ENCODE peak calls at places on chromosomes 12 and 14, in four cellular contexts. W is HepG2, H is A549, D is K562. S is an unnamed sample.

GRCh38 chr12:106195638-106196037 is 52.2 kb downstream of the CKAP4 start:
- DNase-seq in W (peak; percentile 72), H (no peak), D (no peak), S (no peak)

GRCh38 chr12:57131896-57132744 is 3.8 kb downstream of the LRP1 start:
- DNase-seq in W (no peak), H (no peak), D (no peak), S (no peak)

GRCh38 chr14:90555126-90556049 is 158.6 kb downstream of the CALM1 start:
- DNase-seq in W (no peak), H (no peak), D (no peak), S (no peak)

GRCh38 chr14:51604078-51604477 is 47.6 kb upstream of the FRMD6 start:
- DNase-seq in W (no peak), H (no peak), D (no peak), S (no peak)

GRCh38 chr14:89899917-89900680 is 54.4 kb downstream of the EFCAB11 start:
- DNase-seq in W (peak; percentile 13), H (no peak), D (peak; percentile 4), S (no peak)

GRCh38 chr14:50744242-50744641 is 76.1 kb upstream of the SAV1 start:
- DNase-seq in W (no peak), H (no peak), D (no peak), S (no peak)

GRCh38 chr14:96408608-96409007 is 16.7 kb downstream of the AK7 start:
- DNase-seq in W (no peak), H (no peak), D (no peak), S (no peak)

GRCh38 chr12:121238086-121238485 is 28.2 kb downstream of the P2RX4 start:
- DNase-seq in W (no peak), H (no peak), D (no peak), S (no peak)

GRCh38 chr12:115205755-115206308 is 521.9 kb upstream of the TBX3 start:
- DNase-seq in W (no peak), H (no peak), D (no peak), S (no peak)

GRCh38 chr12:47270782-47271664 is 191.3 kb upstream of the AMIGO2 start:
- DNase-seq in W (no peak), H (peak; percentile 98), D (no peak), S (no peak)

GRCh38 chr14:68248481-68249255 is 429.1 kb downstream of the RAD51B start:
- DNase-seq in W (peak; percentile 54), H (peak; percentile 86), D (peak; percentile 38), S (no peak)

GRCh38 chr12:64983771-64984170 is 137.3 kb downstream of the WIF1 start:
- DNase-seq in W (no peak), H (no peak), D (no peak), S (no peak)

GRCh38 chr12:124655317-124656213 is 88.2 kb upstream of the NCOR2 start:
- DNase-seq in W (no peak), H (peak; percentile 45), D (no peak), S (peak; percentile 77)

GRCh38 chr12:131390408-131391100 is 320.3 kb upstream of the SFSWAP start:
- DNase-seq in W (no peak), H (peak; percentile 41), D (peak; percentile 52), S (peak; percentile 74)

GRCh38 chr12:120259418-120260202 is 5.9 kb downstream of the PXN start:
- DNase-seq in W (no peak), H (no peak), D (no peak), S (no peak)

GRCh38 chr12:88418856-88419497 is 161.3 kb downstream of the KITLG start:
- DNase-seq in W (no peak), H (no peak), D (no peak), S (no peak)

GRCh38 chr12:124551268-124552144 is 15.9 kb downstream of the NCOR2 start:
- DNase-seq in W (no peak), H (no peak), D (peak; percentile 79), S (peak; percentile 69)

GRCh38 chr12:7354521-7354920 is 50.6 kb downstream of the ACSM4 start:
- DNase-seq in W (no peak), H (no peak), D (no peak), S (no peak)

GRCh38 chr12:131103614-131104463 is 150.1 kb downstream of the ADGRD1 start:
- DNase-seq in W (no peak), H (no peak), D (no peak), S (peak; percentile 10)

GRCh38 chr14:55436530-55436929 is 3.9 kb downstream of the TBPL2 start:
- DNase-seq in W (no peak), H (no peak), D (no peak), S (no peak)

GRCh38 chr12:124745891-124746570 is 117.6 kb downstream of the SCARB1 start:
- DNase-seq in W (peak; percentile 93), H (peak; percentile 95), D (peak; percentile 73), S (peak; percentile 84)

GRCh38 chr14:104666981-104667380 is 22.4 kb upstream of the INF2 start:
- DNase-seq in W (no peak), H (no peak), D (no peak), S (no peak)
- TF ChIP-seq NR3C1 in W (no peak), H (no peak), D (no peak), S (no peak)

GRCh38 chr12:128823216-128823915 is 392 bp downstream of the SLC15A4 start:
- DNase-seq in W (peak; percentile 12), H (no peak), D (peak; percentile 49), S (peak; percentile 18)

GRCh38 chr12:128825845-128826244 is 2.1 kb upstream of the SLC15A4 start:
- DNase-seq in W (no peak), H (no peak), D (no peak), S (no peak)

GRCh38 chr12:128827724-128828123 is 4.0 kb upstream of the SLC15A4 start:
- DNase-seq in W (no peak), H (no peak), D (no peak), S (no peak)

GRCh38 chr12:128820723-128821432 is 2.9 kb downstream of the SLC15A4 start:
- DNase-seq in W (no peak), H (no peak), D (no peak), S (no peak)

DNA sequence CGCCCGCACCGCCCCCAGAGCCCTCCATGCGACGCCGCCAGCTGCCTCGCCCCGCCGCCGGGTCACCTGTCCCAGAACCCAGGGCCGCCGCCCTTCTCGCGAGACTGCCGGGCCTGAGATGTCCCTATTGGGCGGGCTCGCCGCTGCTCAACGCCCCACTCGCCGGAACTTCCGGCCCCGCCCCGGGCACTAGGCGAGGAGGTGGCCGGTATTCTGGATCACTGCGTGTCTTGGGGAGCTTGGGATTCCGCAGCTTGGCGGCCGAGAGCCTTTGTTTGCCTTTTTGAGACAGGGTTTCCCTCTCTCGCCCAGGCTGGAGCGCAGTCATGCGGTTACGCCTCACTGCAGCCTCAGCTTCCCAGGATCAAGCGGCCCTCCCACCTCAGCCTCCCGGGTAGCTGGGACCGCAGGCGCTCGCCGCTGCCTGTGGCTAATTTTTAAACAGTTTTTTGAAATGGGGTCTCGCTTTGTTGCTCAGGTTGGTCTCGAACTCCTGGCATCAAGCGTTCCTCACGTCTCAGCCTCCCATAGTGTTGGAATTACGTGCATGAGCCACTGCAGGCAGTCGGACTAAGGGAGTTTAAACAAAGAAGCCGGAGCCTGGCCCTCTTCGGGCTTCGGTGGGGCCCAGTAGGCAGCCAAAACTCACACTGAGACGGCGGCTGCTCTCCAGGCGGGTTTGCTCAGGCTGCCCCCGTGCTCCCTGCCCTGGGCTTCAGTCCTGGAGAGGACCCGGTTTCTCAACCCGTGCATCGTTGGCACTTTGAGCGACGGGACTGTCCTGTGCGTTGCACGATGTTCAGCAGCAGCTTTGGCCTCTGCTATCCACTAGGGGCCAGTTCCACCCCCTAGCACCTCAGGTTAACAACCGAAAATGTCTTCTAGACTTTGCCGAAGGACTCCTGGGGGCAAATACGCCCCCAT is at the start of gene SLC15A4:
- DNase-seq in W (peak; percentile 86), H (peak; percentile 94), D (peak; percentile 95), S (peak; percentile 81)
- TF ChIP-seq MAX in W (peak; percentile 82), H (peak; percentile 66), D (no peak), S (peak; percentile 31)

GRCh38 chr14:74638970-74639369 is 26.9 kb upstream of the LTBP2 start:
- DNase-seq in W (no peak), H (no peak), D (no peak), S (no peak)

GRCh38 chr14:74637184-74637562 is 25.1 kb upstream of the LTBP2 start:
- DNase-seq in W (no peak), H (no peak), D (no peak), S (no peak)

GRCh38 chr14:74635831-74636230 is 23.8 kb upstream of the LTBP2 start:
- DNase-seq in W (no peak), H (no peak), D (no peak), S (no peak)

GRCh38 chr14:74636424-74637183 is 24.6 kb upstream of the LTBP2 start:
- DNase-seq in W (no peak), H (no peak), D (no peak), S (no peak)

GRCh38 chr14:74638066-74638465 is 26.0 kb upstream of the LTBP2 start:
- DNase-seq in W (no peak), H (no peak), D (no peak), S (no peak)
- TF ChIP-seq NR3C1 in W (no peak), H (no peak), D (no peak), S (no peak)

GRCh38 chr14:22572562-22573058 is 16.4 kb downstream of the DAD1 start:
- DNase-seq in W (peak; percentile 92), H (peak; percentile 65), D (no peak), S (no peak)
- TF ChIP-seq MAX in W (no peak), H (no peak), D (no peak), S (no peak)

GRCh38 chr12:32264995-32265394 is 134.4 kb upstream of the FGD4 start:
- DNase-seq in W (no peak), H (no peak), D (no peak), S (no peak)
- TF ChIP-seq NR3C1 in W (no peak), H (no peak), D (no peak), S (no peak)

DNA sequence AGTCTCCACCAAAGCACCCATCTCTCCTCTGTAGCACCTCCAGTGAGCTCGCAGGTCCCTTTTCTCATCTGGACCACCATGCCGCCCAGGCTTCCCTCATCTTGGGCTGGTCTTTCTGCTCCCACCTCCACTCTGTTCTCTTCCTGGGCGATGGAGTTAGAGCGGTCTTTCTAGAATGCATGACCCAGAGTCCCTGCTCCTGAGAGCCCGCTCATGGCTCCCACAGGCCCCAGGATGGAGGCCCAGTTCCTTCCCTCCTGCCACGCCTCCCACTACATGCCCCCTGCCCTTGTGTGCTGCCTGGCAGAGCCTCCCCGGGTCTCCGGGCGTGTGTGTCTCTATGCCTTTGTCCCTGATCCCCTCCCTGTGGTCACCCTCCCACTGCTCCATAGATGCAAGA is 100.7 kb upstream of the RTL1 start:
- DNase-seq in W (no peak), H (no peak), D (no peak), S (no peak)
- TF ChIP-seq MAX in W (no peak), H (no peak), D (no peak), S (no peak)

GRCh38 chr12:48901278-48901677 is 24.0 kb downstream of the FKBP11 start:
- DNase-seq in W (no peak), H (no peak), D (no peak), S (no peak)
- TF ChIP-seq NR3C1 in W (no peak), H (no peak), D (no peak), S (no peak)

GRCh38 chr12:108629824-108630476 is 3.7 kb downstream of the SELPLG start:
- DNase-seq in W (peak; percentile 21), H (peak; percentile 58), D (peak; percentile 97), S (no peak)
- TF ChIP-seq MAX in W (no peak), H (no peak), D (no peak), S (no peak)

S was measured in WTC11.